ENCODE peak calls at places on chromosomes 3 and 15, in four cellular contexts. H, B, P and V are unnamed samples.

GRCh38 chr3:39639344-39640236 is 169.8 kb upstream of the MYRIP start:
- ATAC-seq in H (peak), P (peak), B (peak), V (peak)

GRCh38 chr3:62758296-62759066 is 116.7 kb downstream of the CADPS start:
- ATAC-seq in P (no peak), B (no peak), H (no peak), V (no peak)

GRCh38 chr3:55449527-55449926 is 37.6 kb downstream of the WNT5A start:
- ATAC-seq in H (no peak), B (no peak), P (no peak), V (no peak)

GRCh38 chr3:99131876-99132275 is 230.4 kb upstream of the DCBLD2 start:
- ATAC-seq in P (no peak), B (no peak), H (no peak), V (no peak)

GRCh38 chr3:141078200-141078599 is 27.1 kb downstream of the SPSB4 start:
- ATAC-seq in P (no peak), H (no peak), B (no peak), V (no peak)

GRCh38 chr3:193890036-193890897 is 245.7 kb upstream of the HES1 start:
- ATAC-seq in B (no peak), P (no peak), H (no peak), V (no peak)

GRCh38 chr15:51580385-51580784 is 42.2 kb downstream of the DMXL2 start:
- ATAC-seq in P (no peak), H (no peak), B (no peak), V (no peak)

GRCh38 chr3:110123929-110124328 is 786.6 kb upstream of the DPPA4 start:
- ATAC-seq in B (no peak), H (no peak), P (no peak), V (no peak)

GRCh38 chr3:137812018-137812417 is 47.9 kb downstream of the SOX14 start:
- ATAC-seq in P (no peak), B (no peak), H (no peak), V (no peak)

GRCh38 chr3:48118322-48118721 is 69.9 kb downstream of the CDC25A start:
- ATAC-seq in B (no peak), P (no peak), H (no peak), V (no peak)

GRCh38 chr3:36823806-36824205 is 59.5 kb upstream of the DCLK3 start:
- ATAC-seq in H (no peak), B (no peak), P (no peak), V (no peak)

GRCh38 chr3:111786922-111787321 is 72.1 kb upstream of the PHLDB2 start:
- ATAC-seq in H (no peak), B (no peak), P (no peak), V (no peak)

GRCh38 chr3:99875573-99875924 is 57.9 kb downstream of the CMSS1 start:
- ATAC-seq in B (no peak), P (peak), H (peak), V (no peak)

GRCh38 chr15:97904196-97904572 is 56.3 kb upstream of the ARRDC4 start:
- ATAC-seq in H (peak), B (peak), P (peak), V (peak)

GRCh38 chr3:67349551-67350174 is 304.7 kb downstream of the SUCLG2 start:
- ATAC-seq in H (no peak), P (no peak), B (peak), V (no peak)

GRCh38 chr15:88204584-88204983 is 52.0 kb downstream of the NTRK3 start:
- ATAC-seq in H (no peak), P (no peak), B (no peak), V (no peak)

GRCh38 chr3:25583343-25583742 is 81.4 kb downstream of the TOP2B start:
- ATAC-seq in B (no peak), H (no peak), P (no peak), V (no peak)

GRCh38 chr3:139267300-139268246 is 76.2 kb upstream of the MRPS22 start:
- ATAC-seq in P (peak), H (peak), B (no peak), V (no peak)

GRCh38 chr15:100060276-100060926 is 281.4 kb downstream of the ADAMTS17 start:
- ATAC-seq in B (no peak), H (no peak), P (peak), V (no peak)

GRCh38 chr3:43855674-43856299 is 165.0 kb downstream of the ABHD5 start:
- ATAC-seq in H (peak), P (peak), B (peak), V (peak)

GRCh38 chr3:66476852-66477381 is 23.9 kb downstream of the LRIG1 start:
- ATAC-seq in P (no peak), B (no peak), H (no peak), V (no peak)

GRCh38 chr3:30524357-30525040 is 81.9 kb upstream of the TGFBR2 start:
- ATAC-seq in P (no peak), B (peak), H (no peak), V (no peak)

GRCh38 chr15:101368868-101369642 is 74.0 kb upstream of the SNRPA1 start:
- ATAC-seq in P (peak), B (no peak), H (no peak), V (no peak)

GRCh38 chr15:99635794-99636193 is 70.0 kb downstream of the MEF2A start:
- ATAC-seq in H (no peak), B (peak), P (no peak), V (peak)

GRCh38 chr3:177283983-177284382 is 86.7 kb upstream of the TBL1XR1 start:
- ATAC-seq in B (no peak), P (no peak), H (no peak), V (peak)

GRCh38 chr15:68966996-68967395 is 36.7 kb downstream of the SPESP1 start:
- ATAC-seq in H (no peak), B (no peak), P (no peak), V (no peak)

GRCh38 chr3:106206165-106206564 is 337.4 kb upstream of the CBLB start:
- ATAC-seq in H (no peak), P (peak), B (peak), V (no peak)

GRCh38 chr3:141485578-141486415 is 1.0 kb upstream of the RASA2 start:
- ATAC-seq in P (no peak), B (peak), H (no peak), V (peak)

GRCh38 chr15:78768531-78769408 is 42.5 kb downstream of the ADAMTS7 start:
- ATAC-seq in P (no peak), B (no peak), H (no peak), V (no peak)

GRCh38 chr3:150180349-150180748 is 209.7 kb upstream of the PFN2 start:
- ATAC-seq in H (no peak), B (no peak), P (no peak), V (no peak)

GRCh38 chr3:126732281-126733060 is 28.4 kb downstream of the CHCHD6 start:
- ATAC-seq in P (peak), B (no peak), H (no peak), V (no peak)

GRCh38 chr3:90011596-90011995 is 904.2 kb downstream of the EPHA3 start:
- ATAC-seq in H (peak), P (no peak), B (no peak), V (no peak)

GRCh38 chr3:104519068-104519467 is 847.6 kb upstream of the ALCAM start:
- ATAC-seq in H (no peak), P (no peak), B (no peak), V (no peak)

GRCh38 chr3:187186801-187187421 is 10.4 kb upstream of the RTP1 start:
- ATAC-seq in H (peak), P (peak), B (no peak), V (peak)